ENCODE peak calls at places on chromosomes 5 and 9, in nine cellular contexts. M is endothelial cell of umbilical vein, N is endodermal cell, D is amniotic epithelial cell, H is astrocyte of the spinal cord, V is ecto neural progenitor cell, U is C1 segment of cervical spinal cord, Z is amniotic stem cell, S is WTC11. W is an unnamed sample.
A peak's percentile ranks its signal among the peaks of the same experiment; 100 is the strongest.

GRCh38 chr5:140312067-140312790 is 9.3 kb upstream of the PFDN1 start:
- DNase-seq in M (peak; percentile 99), N (peak; percentile 72), D (peak; percentile 46), H (peak; percentile 95), V (no peak), U (no peak), Z (no peak), S (no peak), W (no peak)

GRCh38 chr9:86794356-86795046 is 152.8 kb downstream of the GAS1 start:
- DNase-seq in M (no peak), N (no peak), D (peak; percentile 93), H (peak; percentile 85), V (no peak), U (no peak), Z (peak; percentile 39), S (no peak), W (no peak)

GRCh38 chr5:55919625-55920024 is 68.5 kb downstream of the IL31RA start:
- DNase-seq in M (no peak), N (no peak), D (no peak), H (no peak), V (no peak), U (no peak), Z (no peak), S (no peak), W (no peak)

GRCh38 chr5:35651002-35651756 is 33.5 kb downstream of the SPEF2 start:
- DNase-seq in M (peak; percentile 57), N (peak; percentile 82), D (peak; percentile 39), H (peak; percentile 45), V (peak; percentile 49), U (no peak), Z (peak; percentile 18), S (peak; percentile 59), W (no peak)

GRCh38 chr5:74638776-74639537 is 1.6 kb downstream of the ENC1 start:
- DNase-seq in M (peak; percentile 65), N (no peak), D (peak; percentile 44), H (peak; percentile 66), V (no peak), U (no peak), Z (no peak), S (no peak), W (no peak)

GRCh38 chr5:106415541-106415940 is 1255.2 kb downstream of the EFNA5 start:
- DNase-seq in M (no peak), N (peak; percentile 29), D (peak; percentile 88), H (peak; percentile 88), V (no peak), U (no peak), Z (peak; percentile 51), S (no peak), W (no peak)

GRCh38 chr5:102295534-102296228 is 403 bp downstream of the SLCO4C1 start:
- DNase-seq in M (no peak), N (no peak), D (no peak), H (no peak), V (no peak), U (no peak), Z (no peak), S (peak; percentile 44), W (no peak)

GRCh38 chr5:22779499-22779898 is 73.6 kb downstream of the CDH12 start:
- DNase-seq in M (no peak), N (no peak), D (no peak), H (no peak), V (no peak), U (no peak), Z (no peak), S (no peak), W (no peak)

GRCh38 chr9:6024035-6024554 is 8.7 kb upstream of the RANBP6 start:
- DNase-seq in M (peak; percentile 22), N (peak; percentile 58), D (no peak), H (no peak), V (no peak), U (no peak), Z (no peak), S (no peak), W (no peak)

GRCh38 chr5:155628346-155628745 is 614.8 kb downstream of the KIF4B start:
- DNase-seq in M (no peak), N (no peak), D (no peak), H (no peak), V (no peak), U (no peak), Z (no peak), S (no peak), W (no peak)

GRCh38 chr9:116635908-116636307 is 51.2 kb upstream of the TRIM32 start:
- DNase-seq in M (no peak), N (no peak), D (no peak), H (no peak), V (no peak), U (no peak), Z (no peak), S (no peak), W (no peak)

GRCh38 chr9:86856259-86856658 is 91.0 kb downstream of the GAS1 start:
- DNase-seq in M (no peak), N (peak; percentile 54), D (no peak), H (no peak), V (no peak), U (no peak), Z (no peak), S (no peak), W (no peak)

GRCh38 chr5:123089971-123090640 is 1.1 kb downstream of the PRDM6 start:
- DNase-seq in M (peak; percentile 13), N (peak; percentile 86), D (peak; percentile 18), H (no peak), V (no peak), U (no peak), Z (no peak), S (peak; percentile 58), W (no peak)

GRCh38 chr5:39980056-39980455 is 555.3 kb upstream of the DAB2 start:
- DNase-seq in M (no peak), N (no peak), D (peak; percentile 41), H (peak; percentile 31), V (no peak), U (no peak), Z (no peak), S (no peak), W (no peak)

GRCh38 chr5:7872517-7873149 is 3.7 kb downstream of the MTRR start:
- DNase-seq in M (no peak), N (no peak), D (no peak), H (no peak), V (no peak), U (no peak), Z (no peak), S (no peak), W (no peak)

GRCh38 chr9:110782701-110783100 is 114.1 kb downstream of the MUSK start:
- DNase-seq in M (no peak), N (no peak), D (no peak), H (peak; percentile 67), V (no peak), U (no peak), Z (no peak), S (no peak), W (no peak)

GRCh38 chr9:4489919-4490704 is at the start of gene SLC1A1:
- DNase-seq in M (peak; percentile 69), N (peak; percentile 90), D (peak; percentile 57), H (peak; percentile 60), V (peak; percentile 78), U (peak; percentile 68), Z (no peak), S (peak; percentile 69), W (peak; percentile 57)

GRCh38 chr5:25568989-25569625 is 924.3 kb upstream of the CDH10 start:
- DNase-seq in M (no peak), N (no peak), D (no peak), H (no peak), V (no peak), U (no peak), Z (no peak), S (no peak), W (no peak)

GRCh38 chr5:61816146-61816545 is 484.1 kb downstream of the ZSWIM6 start:
- DNase-seq in M (no peak), N (no peak), D (no peak), H (no peak), V (no peak), U (no peak), Z (no peak), S (no peak), W (no peak)

GRCh38 chr9:117293199-117294114 is 121.4 kb downstream of the ASTN2 start:
- DNase-seq in M (no peak), N (no peak), D (no peak), H (no peak), V (no peak), U (no peak), Z (no peak), S (no peak), W (no peak)

GRCh38 chr9:134336924-134337323 is 10.7 kb downstream of the RXRA start:
- DNase-seq in M (no peak), N (no peak), D (no peak), H (no peak), V (no peak), U (no peak), Z (no peak), S (no peak), W (no peak)

GRCh38 chr5:137129906-137130680 is 369.0 kb downstream of the SPOCK1 start:
- DNase-seq in M (no peak), N (no peak), D (no peak), H (no peak), V (no peak), U (no peak), Z (no peak), S (no peak), W (no peak)

GRCh38 chr9:92685022-92685421 is 15.1 kb upstream of the IPPK start:
- DNase-seq in M (no peak), N (peak; percentile 70), D (no peak), H (no peak), V (no peak), U (no peak), Z (no peak), S (peak; percentile 25), W (no peak)

GRCh38 chr5:124193371-124193789 is 553.1 kb downstream of the ZNF608 start:
- DNase-seq in M (peak; percentile 56), N (no peak), D (peak; percentile 75), H (peak; percentile 79), V (no peak), U (no peak), Z (no peak), S (no peak), W (no peak)

GRCh38 chr5:555058-555623 is 30.9 kb upstream of the SLC9A3 start:
- DNase-seq in M (no peak), N (peak; percentile 57), D (no peak), H (no peak), V (no peak), U (no peak), Z (no peak), S (no peak), W (no peak)

GRCh38 chr9:72315089-72315509 is 49.9 kb downstream of the ZFAND5 start:
- DNase-seq in M (peak; percentile 26), N (peak; percentile 60), D (peak; percentile 80), H (peak; percentile 87), V (peak; percentile 50), U (peak; percentile 60), Z (no peak), S (no peak), W (no peak)

GRCh38 chr5:34625246-34625645 is 30.9 kb upstream of the RAI14 start:
- DNase-seq in M (no peak), N (no peak), D (no peak), H (no peak), V (no peak), U (peak; percentile 30), Z (no peak), S (no peak), W (no peak)

GRCh38 chr5:82641362-82641988 is 363.3 kb upstream of the RPS23 start:
- DNase-seq in M (peak; percentile 81), N (peak; percentile 54), D (peak; percentile 82), H (peak; percentile 88), V (no peak), U (peak; percentile 47), Z (peak; percentile 48), S (no peak), W (peak; percentile 64)

GRCh38 chr9:76787677-76788076 is 23.4 kb downstream of the PCA3 start:
- DNase-seq in M (no peak), N (no peak), D (no peak), H (no peak), V (no peak), U (no peak), Z (no peak), S (no peak), W (no peak)

GRCh38 chr5:143153332-143154119 is 250.0 kb downstream of the NR3C1 start:
- DNase-seq in M (peak; percentile 10), N (no peak), D (peak; percentile 77), H (peak; percentile 88), V (no peak), U (no peak), Z (peak; percentile 26), S (no peak), W (no peak)